ENCODE peak calls at places on chromosome 19, in seven cellular contexts. One of them, this sample, is unnamed.
A peak's percentile ranks its signal among the peaks of the same experiment; 100 is the strongest.

GRCh38 chr19:55270172-55270942 is 9.6 kb downstream of the HSPBP1 start:
- DNase-seq in hepatocyte: no peak
- DNase-seq in body of pancreas: no peak
- DNase-seq in cardiac muscle cell: no peak
- DNase-seq in left lung: peak; percentile 50
- DNase-seq in thoracic aorta: no peak
- DNase-seq in endodermal cell: no peak
- DNase-seq in this sample: no peak

GRCh38 chr19:46133101-46133627 is 8.7 kb upstream of the IGFL3 start:
- DNase-seq in hepatocyte: peak; percentile 65
- DNase-seq in body of pancreas: peak; percentile 50
- DNase-seq in cardiac muscle cell: peak; percentile 92
- DNase-seq in left lung: no peak
- DNase-seq in thoracic aorta: no peak
- DNase-seq in endodermal cell: peak; percentile 89
- DNase-seq in this sample: no peak

GRCh38 chr19:37466798-37467607 is at the start of gene ZNF569:
- DNase-seq in hepatocyte: peak; percentile 92
- DNase-seq in body of pancreas: peak; percentile 96
- DNase-seq in cardiac muscle cell: peak; percentile 97
- DNase-seq in left lung: peak; percentile 91
- DNase-seq in thoracic aorta: peak; percentile 59
- DNase-seq in endodermal cell: peak; percentile 96
- DNase-seq in this sample: peak; percentile 94

GRCh38 chr19:19170053-19170945 is at the start of gene MEF2B:
- DNase-seq in hepatocyte: peak; percentile 89
- DNase-seq in body of pancreas: peak; percentile 82
- DNase-seq in cardiac muscle cell: peak; percentile 73
- DNase-seq in left lung: peak; percentile 94
- DNase-seq in thoracic aorta: no peak
- DNase-seq in endodermal cell: peak; percentile 97
- DNase-seq in this sample: no peak

GRCh38 chr19:55621673-55622231 is 2.6 kb downstream of the ZNF784 start:
- DNase-seq in hepatocyte: no peak
- DNase-seq in body of pancreas: no peak
- DNase-seq in cardiac muscle cell: no peak
- DNase-seq in left lung: peak; percentile 84
- DNase-seq in thoracic aorta: no peak
- DNase-seq in endodermal cell: no peak
- DNase-seq in this sample: no peak

GRCh38 chr19:31761281-31761913 is 412.2 kb upstream of the TSHZ3 start:
- DNase-seq in hepatocyte: no peak
- DNase-seq in body of pancreas: no peak
- DNase-seq in cardiac muscle cell: no peak
- DNase-seq in left lung: no peak
- DNase-seq in thoracic aorta: no peak
- DNase-seq in endodermal cell: no peak
- DNase-seq in this sample: no peak

GRCh38 chr19:19602136-19602712 is 16.3 kb downstream of the PBX4 start:
- DNase-seq in hepatocyte: no peak
- DNase-seq in body of pancreas: no peak
- DNase-seq in cardiac muscle cell: no peak
- DNase-seq in left lung: peak; percentile 35
- DNase-seq in thoracic aorta: no peak
- DNase-seq in endodermal cell: no peak
- DNase-seq in this sample: no peak

GRCh38 chr19:46861691-46862503 is 1.1 kb downstream of the ARHGAP35 start:
- DNase-seq in hepatocyte: no peak
- DNase-seq in body of pancreas: peak; percentile 28
- DNase-seq in cardiac muscle cell: no peak
- DNase-seq in left lung: no peak
- DNase-seq in thoracic aorta: no peak
- DNase-seq in endodermal cell: peak; percentile 65
- DNase-seq in this sample: peak; percentile 62

GRCh38 chr19:48852292-48852691 is 16.0 kb upstream of the HSD17B14 start:
- DNase-seq in hepatocyte: no peak
- DNase-seq in body of pancreas: no peak
- DNase-seq in cardiac muscle cell: no peak
- DNase-seq in left lung: no peak
- DNase-seq in thoracic aorta: no peak
- DNase-seq in endodermal cell: no peak
- DNase-seq in this sample: no peak

GRCh38 chr19:44069415-44069814 is 2.5 kb upstream of the ZNF284 start:
- DNase-seq in hepatocyte: no peak
- DNase-seq in body of pancreas: no peak
- DNase-seq in cardiac muscle cell: no peak
- DNase-seq in left lung: no peak
- DNase-seq in thoracic aorta: no peak
- DNase-seq in endodermal cell: no peak
- DNase-seq in this sample: no peak

GRCh38 chr19:31613683-31614219 is 264.5 kb upstream of the TSHZ3 start:
- DNase-seq in hepatocyte: no peak
- DNase-seq in body of pancreas: peak; percentile 20
- DNase-seq in cardiac muscle cell: no peak
- DNase-seq in left lung: no peak
- DNase-seq in thoracic aorta: no peak
- DNase-seq in endodermal cell: no peak
- DNase-seq in this sample: no peak

GRCh38 chr19:54136086-54136863 is 1.3 kb upstream of the CNOT3 start:
- DNase-seq in hepatocyte: peak; percentile 22
- DNase-seq in body of pancreas: no peak
- DNase-seq in cardiac muscle cell: no peak
- DNase-seq in left lung: peak; percentile 73
- DNase-seq in thoracic aorta: no peak
- DNase-seq in endodermal cell: peak; percentile 56
- DNase-seq in this sample: no peak

GRCh38 chr19:16541526-16542044 is 652 bp downstream of the CHERP start:
- DNase-seq in hepatocyte: peak; percentile 37
- DNase-seq in body of pancreas: no peak
- DNase-seq in cardiac muscle cell: peak; percentile 22
- DNase-seq in left lung: no peak
- DNase-seq in thoracic aorta: no peak
- DNase-seq in endodermal cell: peak; percentile 61
- DNase-seq in this sample: no peak

GRCh38 chr19:55654833-55655647 is at the start of gene U2AF2:
- DNase-seq in hepatocyte: peak; percentile 97
- DNase-seq in body of pancreas: peak; percentile 96
- DNase-seq in cardiac muscle cell: peak; percentile 95
- DNase-seq in left lung: peak; percentile 99
- DNase-seq in thoracic aorta: peak; percentile 79
- DNase-seq in endodermal cell: peak; percentile 99
- DNase-seq in this sample: peak; percentile 79

GRCh38 chr19:43789029-43789428 is 8.3 kb upstream of the KCNN4 start:
- DNase-seq in hepatocyte: peak; percentile 63
- DNase-seq in body of pancreas: no peak
- DNase-seq in cardiac muscle cell: peak; percentile 66
- DNase-seq in left lung: no peak
- DNase-seq in thoracic aorta: no peak
- DNase-seq in endodermal cell: peak; percentile 85
- DNase-seq in this sample: no peak

GRCh38 chr19:47541507-47541906 is 26.6 kb upstream of the NAPA start:
- DNase-seq in hepatocyte: no peak
- DNase-seq in body of pancreas: no peak
- DNase-seq in cardiac muscle cell: peak; percentile 40
- DNase-seq in left lung: no peak
- DNase-seq in thoracic aorta: no peak
- DNase-seq in endodermal cell: no peak
- DNase-seq in this sample: no peak

GRCh38 chr19:45340232-45340898 is at the start of gene KLC3:
- DNase-seq in hepatocyte: peak; percentile 85
- DNase-seq in body of pancreas: peak; percentile 61
- DNase-seq in cardiac muscle cell: no peak
- DNase-seq in left lung: peak; percentile 84
- DNase-seq in thoracic aorta: no peak
- DNase-seq in endodermal cell: peak; percentile 90
- DNase-seq in this sample: no peak

GRCh38 chr19:44552324-44552723 is 22.8 kb upstream of the CEACAM20 start:
- DNase-seq in hepatocyte: peak; percentile 28
- DNase-seq in body of pancreas: no peak
- DNase-seq in cardiac muscle cell: peak; percentile 35
- DNase-seq in left lung: no peak
- DNase-seq in thoracic aorta: no peak
- DNase-seq in endodermal cell: peak; percentile 96
- DNase-seq in this sample: no peak

GRCh38 chr19:16654151-16654550 is 5.8 kb downstream of the SMIM7 start:
- DNase-seq in hepatocyte: no peak
- DNase-seq in body of pancreas: no peak
- DNase-seq in cardiac muscle cell: peak; percentile 6
- DNase-seq in left lung: no peak
- DNase-seq in thoracic aorta: no peak
- DNase-seq in endodermal cell: peak; percentile 64
- DNase-seq in this sample: no peak

GRCh38 chr19:34256835-34257558 is 2.6 kb downstream of the GARRE1 start:
- DNase-seq in hepatocyte: no peak
- DNase-seq in body of pancreas: no peak
- DNase-seq in cardiac muscle cell: no peak
- DNase-seq in left lung: no peak
- DNase-seq in thoracic aorta: no peak
- DNase-seq in endodermal cell: no peak
- DNase-seq in this sample: no peak
- H3K4me1 ChIP-seq in hepatocyte: peaks cover 30% of the 10 kb centered on the region
- H3K4me1 ChIP-seq in body of pancreas: peaks cover 63% of the 10 kb centered on the region
- H3K4me1 ChIP-seq in cardiac muscle cell: peaks cover 22% of the 10 kb centered on the region
- H3K4me1 ChIP-seq in left lung: peaks cover 34% of the 10 kb centered on the region
- H3K4me1 ChIP-seq in thoracic aorta: peaks cover 31% of the 10 kb centered on the region
- H3K4me1 ChIP-seq in endodermal cell: no peaks in the 10 kb centered on the region
- H3K4me1 ChIP-seq in this sample: peaks cover 40% of the 10 kb centered on the region

DNA sequence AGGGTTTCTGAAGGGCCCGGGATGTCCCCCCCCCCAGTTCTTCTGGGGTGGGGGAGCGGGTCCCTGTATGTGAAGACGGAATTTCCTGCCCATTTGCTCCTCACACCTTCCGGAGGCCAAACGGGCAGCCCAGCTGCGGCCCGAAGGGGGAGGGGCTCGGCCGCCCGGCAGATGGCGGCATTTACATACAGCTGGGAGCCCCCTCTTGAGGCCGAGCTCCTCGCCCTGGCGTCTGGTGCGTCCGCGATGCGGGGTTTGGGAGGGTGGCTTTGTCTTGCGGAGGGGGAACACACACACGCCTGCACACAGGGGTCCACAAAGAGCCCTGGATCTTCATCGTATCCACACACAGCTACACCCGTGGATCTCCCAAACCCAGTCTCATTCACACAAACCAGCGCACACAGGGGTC is 891 bp upstream of the DLL3 start:
- DNase-seq in hepatocyte: peak; percentile 75
- DNase-seq in body of pancreas: no peak
- DNase-seq in cardiac muscle cell: peak; percentile 49
- DNase-seq in left lung: peak; percentile 64
- DNase-seq in thoracic aorta: no peak
- DNase-seq in endodermal cell: peak; percentile 91
- DNase-seq in this sample: no peak
- TF ChIP-seq CTCF in hepatocyte: peak; percentile 49
- TF ChIP-seq CTCF in body of pancreas: no peak
- TF ChIP-seq CTCF in cardiac muscle cell: peak; percentile 33
- TF ChIP-seq CTCF in left lung: no peak
- TF ChIP-seq CTCF in thoracic aorta: no peak
- TF ChIP-seq CTCF in endodermal cell: peak; percentile 61
- TF ChIP-seq CTCF in this sample: no peak

DNA sequence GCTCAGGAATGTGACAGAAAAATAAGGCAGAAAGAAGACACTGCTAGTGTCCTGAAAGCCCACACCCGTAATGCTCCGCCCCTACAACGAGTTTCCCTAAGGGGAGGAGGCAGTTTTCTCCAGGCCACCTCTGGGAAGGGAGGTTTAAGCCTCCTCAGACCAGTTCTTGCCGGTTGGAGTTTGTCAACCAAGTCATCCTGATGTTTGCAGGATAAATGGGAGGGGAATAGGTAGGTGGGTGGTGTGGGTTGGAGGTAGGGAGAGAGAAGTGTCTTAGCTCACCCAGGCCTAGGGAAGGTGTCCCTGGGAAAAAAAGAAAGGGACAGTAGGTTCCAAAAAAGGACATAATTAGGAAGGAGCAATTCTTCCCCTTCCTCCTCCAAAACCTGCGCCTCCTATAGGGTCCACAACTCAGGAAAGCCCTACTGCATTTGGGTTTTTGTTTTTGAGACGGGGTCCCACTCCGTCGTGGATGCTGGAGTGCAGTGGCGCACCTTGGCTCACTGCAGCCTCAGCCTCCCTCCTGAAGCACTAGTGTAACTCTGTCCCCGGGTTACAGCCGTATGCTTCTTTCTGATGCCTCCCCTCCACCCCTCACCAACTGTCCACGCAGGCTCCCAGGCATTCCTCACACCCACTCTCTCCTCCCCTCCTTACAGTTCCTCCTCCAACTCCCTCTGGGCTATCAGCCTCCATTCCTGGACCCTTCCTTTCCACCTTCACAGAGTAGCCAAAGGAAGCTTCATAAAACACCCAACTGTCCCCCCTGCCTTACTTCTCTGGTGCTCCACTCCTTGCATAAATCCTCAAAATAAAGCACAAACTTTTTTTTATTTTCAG is 2.0 kb upstream of the SERTAD3 start:
- DNase-seq in hepatocyte: peak; percentile 87
- DNase-seq in body of pancreas: no peak
- DNase-seq in cardiac muscle cell: no peak
- DNase-seq in left lung: no peak
- DNase-seq in thoracic aorta: no peak
- DNase-seq in endodermal cell: peak; percentile 76
- DNase-seq in this sample: no peak
- H3K27ac ChIP-seq in hepatocyte: peak overlapping the region; percentile 98
- H3K27ac ChIP-seq in body of pancreas: no peak overlapping the region
- H3K27ac ChIP-seq in cardiac muscle cell: peak overlapping the region; percentile 52
- H3K27ac ChIP-seq in left lung: no peak overlapping the region
- H3K27ac ChIP-seq in thoracic aorta: no peak overlapping the region
- H3K27ac ChIP-seq in endodermal cell: no peak overlapping the region
- H3K27ac ChIP-seq in this sample: no peak overlapping the region

GRCh38 chr19:1612114-1613086 is 7.1 kb upstream of the UQCR11 start:
- DNase-seq in hepatocyte: no peak
- DNase-seq in body of pancreas: no peak
- DNase-seq in cardiac muscle cell: no peak
- DNase-seq in left lung: no peak
- DNase-seq in thoracic aorta: no peak
- DNase-seq in endodermal cell: no peak
- DNase-seq in this sample: no peak

GRCh38 chr19:1608414-1609391 is 3.4 kb upstream of the UQCR11 start:
- DNase-seq in hepatocyte: no peak
- DNase-seq in body of pancreas: no peak
- DNase-seq in cardiac muscle cell: no peak
- DNase-seq in left lung: peak; percentile 68
- DNase-seq in thoracic aorta: no peak
- DNase-seq in endodermal cell: no peak
- DNase-seq in this sample: no peak

GRCh38 chr19:1611353-1611752 is 6.1 kb upstream of the UQCR11 start:
- DNase-seq in hepatocyte: no peak
- DNase-seq in body of pancreas: no peak
- DNase-seq in cardiac muscle cell: no peak
- DNase-seq in left lung: peak; percentile 59
- DNase-seq in thoracic aorta: no peak
- DNase-seq in endodermal cell: no peak
- DNase-seq in this sample: no peak

GRCh38 chr19:1609680-1610474 is 4.6 kb upstream of the UQCR11 start:
- DNase-seq in hepatocyte: no peak
- DNase-seq in body of pancreas: no peak
- DNase-seq in cardiac muscle cell: no peak
- DNase-seq in left lung: no peak
- DNase-seq in thoracic aorta: no peak
- DNase-seq in endodermal cell: no peak
- DNase-seq in this sample: no peak

DNA sequence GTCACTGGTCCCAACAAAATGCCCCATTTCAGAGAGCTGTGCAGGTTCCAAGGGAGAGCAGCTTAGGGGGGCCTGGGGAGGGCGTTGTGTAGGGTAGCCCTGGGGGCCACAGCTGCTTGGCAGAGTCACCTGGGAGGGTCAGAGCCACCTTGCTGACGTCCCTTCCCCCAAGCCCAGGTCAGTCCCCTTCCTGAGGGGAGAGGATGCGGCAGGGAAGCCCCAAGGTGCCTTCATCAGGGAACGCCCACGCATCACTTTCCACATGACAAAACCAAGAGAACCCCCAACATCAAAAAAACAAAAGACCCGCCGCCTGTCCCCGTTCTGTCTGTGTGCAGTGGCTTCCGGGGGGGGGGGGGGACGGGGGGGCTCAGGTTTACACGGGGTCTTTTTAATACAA is 5.3 kb upstream of the UQCR11 start:
- DNase-seq in hepatocyte: no peak
- DNase-seq in body of pancreas: no peak
- DNase-seq in cardiac muscle cell: no peak
- DNase-seq in left lung: no peak
- DNase-seq in thoracic aorta: no peak
- DNase-seq in endodermal cell: no peak
- DNase-seq in this sample: no peak
- H3K4me1 ChIP-seq in hepatocyte: peaks cover 10% of the 10 kb centered on the region
- H3K4me1 ChIP-seq in body of pancreas: peaks cover 8% of the 10 kb centered on the region
- H3K4me1 ChIP-seq in cardiac muscle cell: no peaks in the 10 kb centered on the region
- H3K4me1 ChIP-seq in left lung: peaks cover 14% of the 10 kb centered on the region
- H3K4me1 ChIP-seq in thoracic aorta: peaks cover 7% of the 10 kb centered on the region
- H3K4me1 ChIP-seq in endodermal cell: peaks cover 5% of the 10 kb centered on the region
- H3K4me1 ChIP-seq in this sample: peaks cover 4% of the 10 kb centered on the region

This sample was measured in ascending aorta.